ENCODE peak calls at places on chromosome 19, in eight cellular contexts. S is uterus; B is left cardiac atrium; E is CD4-positive, alpha-beta memory T cell; N is activated CD4-positive, alpha-beta T cell treated with anti-CD3 and anti-CD28 coated beads for 1 hour; X is iris pigment epithelial cell; W is HuH-7; O is NCI-H2081. Y is an unnamed sample.

GRCh38 chr19:4374451-4375163 is 25.7 kb downstream of the SH3GL1 start:
- DNase-seq in B (peak; percentile 89), S (peak; percentile 78), O (no peak), W (no peak), X (peak; percentile 76), N (no peak), E (no peak), Y (no peak)

GRCh38 chr19:6059996-6060599 is 50.2 kb downstream of the RFX2 start:
- DNase-seq in X (no peak), W (no peak), S (no peak), N (no peak), E (no peak), B (no peak), O (no peak), Y (no peak)

GRCh38 chr19:58520257-58520599 is 618 bp upstream of the ZBTB45 start:
- DNase-seq in X (no peak), S (no peak), E (no peak), B (no peak), N (no peak), W (no peak), O (no peak), Y (no peak)

GRCh38 chr19:30036154-30037129 is 94.4 kb downstream of the URI1 start:
- DNase-seq in E (no peak), O (no peak), N (no peak), B (no peak), S (no peak), X (peak; percentile 48), W (no peak), Y (no peak)

GRCh38 chr19:2469102-2469914 is 6.6 kb upstream of the GADD45B start:
- DNase-seq in N (no peak), O (no peak), W (no peak), B (peak; percentile 50), E (no peak), X (peak; percentile 64), S (no peak), Y (peak; percentile 54)

GRCh38 chr19:12767666-12768065 is 7.7 kb downstream of the HOOK2 start:
- DNase-seq in B (no peak), O (no peak), X (no peak), W (no peak), E (no peak), S (no peak), N (no peak), Y (no peak)

GRCh38 chr19:50557009-50557613 is 11.1 kb downstream of the LRRC4B start:
- DNase-seq in W (peak; percentile 54), B (no peak), O (no peak), N (no peak), X (no peak), E (no peak), S (no peak), Y (no peak)

GRCh38 chr19:44570984-44571684 is 41.7 kb upstream of the CEACAM20 start:
- DNase-seq in E (peak; percentile 48), O (peak; percentile 52), B (peak; percentile 49), W (peak; percentile 71), S (peak; percentile 36), X (peak; percentile 81), N (no peak), Y (peak; percentile 55)

GRCh38 chr19:33402421-33403220 is 29.1 kb downstream of the CEBPG start:
- DNase-seq in X (no peak), W (no peak), E (no peak), N (no peak), B (peak; percentile 20), S (no peak), O (no peak), Y (no peak)

GRCh38 chr19:30896551-30896950 is 452.7 kb downstream of the TSHZ3 start:
- DNase-seq in E (no peak), S (no peak), B (no peak), O (no peak), W (no peak), N (no peak), X (no peak), Y (no peak)

GRCh38 chr19:46474211-46474610 is 2.8 kb upstream of the PNMA8A start:
- DNase-seq in S (no peak), E (no peak), W (no peak), O (no peak), N (no peak), B (no peak), X (no peak), Y (no peak)

GRCh38 chr19:48501446-48501960 is 10.1 kb downstream of the LMTK3 start:
- DNase-seq in E (peak; percentile 75), S (no peak), B (no peak), O (peak; percentile 57), W (peak; percentile 95), X (no peak), N (peak; percentile 37), Y (no peak)

GRCh38 chr19:41219924-41220567 is 1.0 kb downstream of the AXL start:
- DNase-seq in B (peak; percentile 72), X (peak; percentile 61), O (no peak), W (no peak), N (no peak), E (no peak), S (peak; percentile 62), Y (no peak)

GRCh38 chr19:18274776-18275356 is 614 bp upstream of the IQCN start:
- DNase-seq in W (peak; percentile 62), O (no peak), S (peak; percentile 89), N (no peak), E (peak; percentile 59), X (peak; percentile 88), B (peak; percentile 90), Y (peak; percentile 78)

GRCh38 chr19:11361771-11362731 is 6.8 kb downstream of the PLPPR2 start:
- DNase-seq in W (no peak), S (no peak), X (no peak), E (no peak), O (no peak), B (no peak), N (no peak), Y (no peak)

GRCh38 chr19:49558591-49558990 is 21.8 kb downstream of the NOSIP start:
- DNase-seq in E (peak; percentile 66), B (no peak), N (no peak), X (no peak), S (no peak), O (no peak), W (no peak), Y (no peak)

GRCh38 chr19:43763473-43763939 is 8.7 kb upstream of the SMG9 start:
- DNase-seq in X (peak; percentile 57), N (no peak), S (no peak), B (no peak), W (no peak), E (no peak), O (no peak), Y (no peak)

GRCh38 chr19:10748924-10749434 is 31.1 kb downstream of the DNM2 start:
- DNase-seq in S (no peak), X (peak; percentile 31), W (no peak), O (peak; percentile 55), E (no peak), B (peak; percentile 76), N (no peak), Y (peak; percentile 69)

GRCh38 chr19:14347999-14348889 is 33.0 kb upstream of the ADGRE5 start:
- DNase-seq in B (peak; percentile 74), N (peak; percentile 48), W (peak; percentile 76), S (peak; percentile 58), O (peak; percentile 18), X (peak; percentile 26), E (peak; percentile 49), Y (peak; percentile 78)

GRCh38 chr19:33784432-33784831 is 12.2 kb upstream of the KCTD15 start:
- DNase-seq in S (no peak), B (no peak), E (no peak), N (no peak), O (no peak), W (no peak), X (peak; percentile 34), Y (no peak)

GRCh38 chr19:8468124-8468523 is 23.3 kb downstream of the HNRNPM start:
- DNase-seq in B (no peak), X (no peak), W (no peak), S (no peak), O (no peak), E (no peak), N (no peak), Y (no peak)

GRCh38 chr19:10454267-10454666 is 33.9 kb downstream of the PDE4A start:
- DNase-seq in X (no peak), B (no peak), N (no peak), S (no peak), W (no peak), O (peak; percentile 23), E (no peak), Y (peak; percentile 61)

GRCh38 chr19:31054430-31054829 is 294.8 kb downstream of the TSHZ3 start:
- DNase-seq in S (no peak), E (no peak), B (no peak), O (no peak), X (peak; percentile 63), W (no peak), N (no peak), Y (no peak)

GRCh38 chr19:55118401-55118991 is 1.1 kb upstream of the PPP1R12C start:
- DNase-seq in S (no peak), X (peak; percentile 36), B (peak; percentile 73), W (peak; percentile 78), O (no peak), E (no peak), N (no peak), Y (peak; percentile 93)

GRCh38 chr19:30163663-30164062 is 208.5 kb upstream of the ZNF536 start:
- DNase-seq in N (no peak), S (no peak), E (no peak), X (no peak), O (no peak), B (no peak), W (no peak), Y (no peak)

GRCh38 chr19:17909017-17909732 is 23.6 kb upstream of the CCDC124 start:
- DNase-seq in E (no peak), S (no peak), X (no peak), O (no peak), W (no peak), N (no peak), B (no peak), Y (no peak)

GRCh38 chr19:56301152-56301551 is 13.5 kb downstream of the ZSCAN5A start:
- DNase-seq in S (no peak), X (no peak), O (no peak), B (no peak), N (no peak), E (no peak), W (no peak), Y (no peak)

GRCh38 chr19:54162241-54162805 is 2.8 kb upstream of the LENG1 start:
- DNase-seq in E (peak; percentile 84), O (peak; percentile 67), B (peak; percentile 91), S (peak; percentile 89), X (peak; percentile 72), N (peak; percentile 70), W (no peak), Y (peak; percentile 58)

GRCh38 chr19:48553676-48554384 is 1.9 kb downstream of the SULT2B1 start:
- DNase-seq in E (no peak), B (no peak), X (peak; percentile 79), N (no peak), W (peak; percentile 69), O (no peak), S (peak; percentile 50), Y (no peak)

GRCh38 chr19:610071-610800 is 20.6 kb downstream of the HCN2 start:
- DNase-seq in B (no peak), X (peak; percentile 33), E (peak; percentile 76), N (no peak), W (no peak), S (no peak), O (peak; percentile 23), Y (no peak)

GRCh38 chr19:5942991-5943390 is 28.9 kb downstream of the CAPS start:
- DNase-seq in B (no peak), O (no peak), W (no peak), X (no peak), E (no peak), S (no peak), N (no peak), Y (no peak)

GRCh38 chr19:45262570-45262969 is 11.5 kb downstream of the MARK4 start:
- DNase-seq in X (no peak), N (no peak), S (no peak), E (no peak), W (no peak), O (no peak), B (no peak), Y (no peak)

GRCh38 chr19:51380379-51380778 is 7.4 kb downstream of the LIM2 start:
- DNase-seq in E (no peak), W (no peak), B (no peak), S (no peak), N (no peak), X (no peak), O (no peak), Y (no peak)

GRCh38 chr19:37160153-37160552 is 12.3 kb downstream of the ZNF585A start:
- DNase-seq in N (no peak), O (no peak), E (no peak), X (no peak), B (no peak), W (no peak), S (no peak), Y (no peak)

Y was measured in head of caudate nucleus.